ENCODE peak calls at places on chromosomes 13 and 19, in five cellular contexts. P is Peyer's patch; H is Panc1; Z is activated T-cell treated with anti-CD3 and anti-CD28 coated beads, Interleukin-2, amount 50 U/mL, for 24 hours; K is glutamatergic neuron. R is an unnamed sample.
A peak's percentile ranks its signal among the peaks of the same experiment; 100 is the strongest.

GRCh38 chr13:97231118-97231831 is 9.1 kb downstream of the MBNL2 start:
- DNase-seq in Z (no peak), H (no peak), P (no peak), K (no peak), R (no peak)

GRCh38 chr19:48770223-48770622 is 14.9 kb downstream of the FGF21 start:
- DNase-seq in K (no peak), Z (no peak), H (no peak), P (no peak), R (no peak)

GRCh38 chr13:46738055-46738454 is 58.9 kb downstream of the ESD start:
- DNase-seq in Z (no peak), K (no peak), H (no peak), P (no peak), R (no peak)

GRCh38 chr19:17103177-17103576 is 27.6 kb downstream of the MYO9B start:
- DNase-seq in Z (no peak), P (no peak), H (no peak), K (peak; percentile 60), R (peak; percentile 53)

GRCh38 chr13:43089912-43090498 is 66.6 kb downstream of the DNAJC15 start:
- DNase-seq in P (no peak), Z (no peak), H (no peak), K (no peak), R (no peak)

GRCh38 chr13:27593267-27593666 is 27.1 kb downstream of the LNX2 start:
- DNase-seq in K (no peak), Z (no peak), P (no peak), H (no peak), R (no peak)

GRCh38 chr13:114226088-114226487 is 8.6 kb upstream of the CDC16 start:
- DNase-seq in Z (peak; percentile 49), P (no peak), K (no peak), H (no peak), R (no peak)

GRCh38 chr19:55579766-55580621 is 654 bp downstream of the ZNF579 start:
- DNase-seq in H (no peak), K (peak; percentile 64), P (no peak), Z (no peak), R (peak; percentile 16)

GRCh38 chr13:113997845-113998751 is 24.2 kb upstream of the C13orf46 start:
- DNase-seq in Z (no peak), K (peak; percentile 57), H (no peak), P (no peak), R (peak; percentile 91)

GRCh38 chr13:51034906-51035305 is 76.2 kb downstream of the C13orf42 start:
- DNase-seq in P (no peak), Z (no peak), H (no peak), K (no peak), R (no peak)

GRCh38 chr13:51781246-51782022 is 22.5 kb downstream of the DHRS12 start:
- DNase-seq in K (no peak), H (no peak), Z (no peak), P (no peak), R (peak; percentile 70)

GRCh38 chr13:33862006-33862405 is 44.1 kb downstream of the RFC3 start:
- DNase-seq in K (no peak), P (no peak), H (no peak), Z (no peak), R (no peak)

GRCh38 chr19:3285647-3286176 is 61.3 kb downstream of the CELF5 start:
- DNase-seq in Z (peak; percentile 67), K (peak; percentile 80), P (peak; percentile 64), H (no peak), R (no peak)

GRCh38 chr13:83414393-83414792 is 467.9 kb downstream of the SLITRK1 start:
- DNase-seq in H (no peak), Z (no peak), P (no peak), K (no peak), R (no peak)

GRCh38 chr13:33629610-33630009 is 188.3 kb upstream of the RFC3 start:
- DNase-seq in P (no peak), Z (no peak), H (no peak), K (no peak), R (no peak)

GRCh38 chr19:5590151-5590864 is 22.6 kb upstream of the TINCR start:
- DNase-seq in K (no peak), H (no peak), P (no peak), Z (no peak), R (no peak)

GRCh38 chr13:45728759-45729158 is 26.6 kb downstream of the CBY2 start:
- DNase-seq in K (peak; percentile 21), H (no peak), P (no peak), Z (no peak), R (no peak)

R was measured in lung microvascular endothelial cell.